ENCODE peak calls at places on chromosomes 13 and 19, in eight cellular contexts. A, S, C, J, H, O, T and B are unnamed samples.

GRCh38 chr13:50617134-50617721 is 226.3 kb downstream of the DLEU7 start:
- DNase-seq in A (peak; percentile 62), S (no peak), C (peak; percentile 27), J (no peak), H (no peak), O (no peak), T (no peak), B (no peak)

GRCh38 chr13:99312493-99312883 is 5.3 kb upstream of the GPR183 start:
- DNase-seq in A (peak; percentile 92), S (no peak), C (no peak), J (no peak), H (no peak), O (no peak), T (peak; percentile 95), B (peak; percentile 33)

GRCh38 chr19:14977128-14977527 is 2.5 kb downstream of the SLC1A6 start:
- DNase-seq in A (no peak), S (no peak), C (no peak), J (no peak), H (no peak), O (no peak), T (no peak), B (no peak)

GRCh38 chr19:4380254-4380727 is 20.1 kb downstream of the SH3GL1 start:
- DNase-seq in A (peak; percentile 22), S (no peak), C (no peak), J (no peak), H (no peak), O (no peak), T (no peak), B (no peak)

GRCh38 chr19:46786236-46787039 is 2.0 kb downstream of the SLC1A5 start:
- DNase-seq in A (peak; percentile 88), S (no peak), C (peak; percentile 60), J (peak; percentile 77), H (peak; percentile 59), O (peak; percentile 81), T (peak; percentile 68), B (no peak)

GRCh38 chr19:18171605-18172327 is 1.8 kb upstream of the IFI30 start:
- DNase-seq in A (no peak), S (no peak), C (no peak), J (no peak), H (no peak), O (no peak), T (no peak), B (no peak)

GRCh38 chr19:13022111-13022858 is 27.0 kb downstream of the NFIX start:
- DNase-seq in A (no peak), S (no peak), C (no peak), J (no peak), H (no peak), O (no peak), T (no peak), B (no peak)

GRCh38 chr19:52786078-52786463 is 520 bp downstream of the ZNF600 start:
- DNase-seq in A (peak; percentile 12), S (no peak), C (no peak), J (no peak), H (no peak), O (no peak), T (no peak), B (no peak)

GRCh38 chr13:51873837-51874236 is 12.1 kb downstream of the CCDC70 start:
- DNase-seq in A (no peak), S (no peak), C (no peak), J (no peak), H (no peak), O (no peak), T (no peak), B (no peak)